ENCODE peak calls at places on chromosomes 4 and X, in ten cellular contexts. D, Z, J, U, K, Y, W, V, C and Q are unnamed samples. For H3K27me3 and H3K4me1, the result is how much of the 10 kb centered on the place peaks cover.

GRCh38 chrX:51406688-51407519 is 74.3 kb downstream of the NUDT10 start:
- DNase-seq in U (no peak), J (no peak), Z (no peak), K (no peak), W (no peak), D (no peak), C (no peak), Y (no peak), V (no peak), Q (no peak)

GRCh38 chrX:17519349-17519748 is 144.3 kb downstream of the NHS start:
- DNase-seq in V (peak), K (peak), Y (peak), J (no peak), W (no peak), D (no peak), U (peak), C (no peak), Z (peak), Q (peak)

GRCh38 chrX:13659057-13659456 is 6.1 kb downstream of the TCEANC start:
- DNase-seq in Z (no peak), C (no peak), J (no peak), V (no peak), D (peak), K (no peak), U (no peak), W (no peak), Y (peak), Q (no peak)

GRCh38 chr4:138576684-138577083 is 334.5 kb upstream of the SLC7A11 start:
- DNase-seq in J (no peak), Y (peak), V (no peak), W (peak), Z (no peak), U (peak), K (no peak), D (peak), C (no peak), Q (no peak)

GRCh38 chr4:80263541-80264351 is 2.7 kb upstream of the FGF5 start:
- DNase-seq in K (no peak), J (no peak), Y (no peak), C (no peak), Z (no peak), U (no peak), D (no peak), V (no peak), W (peak), Q (no peak)

GRCh38 chr4:168257663-168258235 is 60.8 kb downstream of the DDX60 start:
- DNase-seq in D (no peak), W (peak), Z (no peak), U (no peak), Y (no peak), J (no peak), V (no peak), K (no peak), C (no peak), Q (no peak)

GRCh38 chr4:126475730-126476129 is 1157.0 kb upstream of the INTU start:
- DNase-seq in W (no peak), D (no peak), Z (no peak), C (no peak), Y (no peak), K (no peak), J (no peak), V (no peak), U (no peak), Q (no peak)

GRCh38 chr4:1373892-1374705 is 27.1 kb downstream of the UVSSA start:
- DNase-seq in Y (no peak), C (no peak), W (no peak), V (peak), J (peak), D (no peak), Z (no peak), U (no peak), K (no peak), Q (no peak)

GRCh38 chrX:1749499-1749898 is 134.6 kb downstream of the ASMT start:
- DNase-seq in Z (no peak), V (no peak), U (no peak), D (no peak), Y (no peak), W (no peak), C (no peak), K (no peak), J (no peak), Q (no peak)

GRCh38 chr4:168757500-168757899 is 252.6 kb downstream of the CBR4 start:
- DNase-seq in W (no peak), Y (no peak), K (no peak), Z (no peak), V (no peak), J (no peak), D (no peak), U (no peak), C (no peak), Q (no peak)

GRCh38 chrX:149512225-149512885 is 7.2 kb upstream of the IDS start:
- DNase-seq in K (peak), U (peak), J (peak), V (peak), D (peak), Y (peak), W (peak), Z (peak), C (no peak), Q (peak)

GRCh38 chr4:41967392-41967791 is 14.2 kb upstream of the DCAF4L1 start:
- DNase-seq in W (no peak), U (no peak), V (no peak), Y (no peak), J (no peak), K (no peak), Z (no peak), C (no peak), D (no peak), Q (no peak)

GRCh38 chrX:155179343-155179997 is 36.8 kb upstream of the VBP1 start:
- DNase-seq in C (no peak), V (no peak), U (no peak), K (no peak), D (no peak), Y (no peak), J (no peak), Z (no peak), W (no peak), Q (no peak)

GRCh38 chrX:153671589-153672530 is 1.8 kb downstream of the PNCK start:
- DNase-seq in U (no peak), V (no peak), C (no peak), W (no peak), Y (no peak), Z (no peak), D (no peak), J (no peak), K (no peak), Q (no peak)

GRCh38 chr4:97367878-97368277 is 775.4 kb downstream of the STPG2 start:
- DNase-seq in J (no peak), Z (no peak), K (no peak), D (peak), U (peak), W (no peak), C (no peak), V (no peak), Y (peak), Q (no peak)

GRCh38 chr4:155854597-155855226 is 11.4 kb downstream of the ASIC5 start:
- DNase-seq in U (no peak), C (no peak), D (peak), Z (no peak), K (no peak), W (no peak), V (no peak), Y (peak), J (no peak), Q (no peak)

GRCh38 chrX:76279007-76279406 is 106.1 kb downstream of the PBDC1 start:
- DNase-seq in Y (peak), K (peak), W (peak), U (peak), C (no peak), D (peak), J (peak), Z (peak), V (peak), Q (no peak)

GRCh38 chr4:147761218-147761883 is 29.5 kb downstream of the ARHGAP10 start:
- DNase-seq in K (no peak), Z (no peak), V (no peak), U (no peak), Y (no peak), C (no peak), J (no peak), W (no peak), D (no peak), Q (no peak)

GRCh38 chr4:92304636-92305035 is 870 bp downstream of the GRID2 start:
- DNase-seq in Y (no peak), D (no peak), C (no peak), W (peak), V (no peak), U (no peak), K (no peak), Z (no peak), J (no peak), Q (no peak)

GRCh38 chr4:92305148-92305877 is 1.5 kb downstream of the GRID2 start:
- DNase-seq in J (no peak), Z (no peak), V (peak), D (peak), W (peak), Y (peak), C (no peak), U (peak), K (no peak), Q (peak)

GRCh38 chr4:92307886-92308285 is 4.1 kb downstream of the GRID2 start:
- DNase-seq in J (no peak), Z (no peak), U (no peak), Y (no peak), K (no peak), D (no peak), W (no peak), C (no peak), V (no peak), Q (no peak)

GRCh38 chr4:92307156-92307555 is 3.4 kb downstream of the GRID2 start:
- DNase-seq in Y (no peak), Z (no peak), V (no peak), D (no peak), W (no peak), K (no peak), U (no peak), C (no peak), J (no peak), Q (no peak)

GRCh38 chr4:92305878-92306520 is 2.2 kb downstream of the GRID2 start:
- DNase-seq in Z (no peak), U (no peak), Y (no peak), J (no peak), C (no peak), K (no peak), W (peak), D (no peak), V (no peak), Q (no peak)
- H3K27me3 ChIP-seq in Z (half or more), U (half or more), Y (half or more), J (under half), C (under half), K (under half), W (under half), D (under half), V (half or more), Q (under half)

DNA sequence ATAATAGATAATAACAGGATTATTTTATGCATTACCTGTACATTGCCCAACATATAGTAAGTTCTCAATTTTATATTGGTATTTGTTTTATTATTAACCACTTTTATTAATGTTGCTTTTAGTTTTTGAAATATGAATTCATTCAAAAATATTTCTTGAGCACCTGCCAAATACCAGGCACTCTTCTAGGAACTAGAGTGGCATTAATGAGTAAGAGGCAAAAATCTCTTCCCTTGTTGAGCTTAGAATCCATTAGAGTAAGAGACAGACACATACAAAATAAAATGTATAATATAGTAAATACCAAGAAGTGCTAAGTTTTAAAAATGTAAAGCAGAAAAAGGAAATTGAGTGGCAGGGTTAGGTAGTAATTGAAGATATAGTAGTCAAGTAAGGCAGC is 45.8 kb downstream of the TET2 start:
- DNase-seq in Z (no peak), J (no peak), C (no peak), K (no peak), Y (no peak), W (no peak), U (no peak), D (no peak), V (no peak), Q (no peak)
- H3K4me1 ChIP-seq in Z (under half), J (under half), C (under half), K (under half), Y (half or more), W (under half), U (half or more), D (under half), V (half or more), Q (under half)

GRCh38 chrX:107725761-107726555 is 49.6 kb downstream of the TSC22D3 start:
- DNase-seq in V (no peak), U (peak), W (no peak), J (no peak), Z (no peak), K (no peak), Y (no peak), C (no peak), D (no peak), Q (peak)

GRCh38 chrX:107724653-107725052 is 50.9 kb downstream of the TSC22D3 start:
- DNase-seq in J (no peak), C (no peak), Z (no peak), V (no peak), K (no peak), D (no peak), Y (no peak), U (no peak), W (no peak), Q (no peak)

GRCh38 chrX:107721318-107721717 is 54.3 kb downstream of the TSC22D3 start:
- DNase-seq in D (no peak), W (no peak), Y (no peak), K (no peak), V (no peak), U (no peak), C (no peak), Z (peak), J (no peak), Q (no peak)

GRCh38 chrX:107721966-107722707 is 53.5 kb downstream of the TSC22D3 start:
- DNase-seq in C (no peak), J (no peak), U (no peak), Y (no peak), V (no peak), Z (no peak), K (no peak), D (no peak), W (no peak), Q (no peak)

GRCh38 chrX:107723501-107723900 is 52.1 kb downstream of the TSC22D3 start:
- DNase-seq in W (no peak), U (no peak), Z (no peak), K (no peak), V (no peak), C (no peak), D (no peak), Y (no peak), J (no peak), Q (peak)
- H3K27me3 ChIP-seq in W (under half), U (under half), Z (under half), K (under half), V (under half), C (under half), D (under half), Y (under half), J (under half), Q (under half)

DNA sequence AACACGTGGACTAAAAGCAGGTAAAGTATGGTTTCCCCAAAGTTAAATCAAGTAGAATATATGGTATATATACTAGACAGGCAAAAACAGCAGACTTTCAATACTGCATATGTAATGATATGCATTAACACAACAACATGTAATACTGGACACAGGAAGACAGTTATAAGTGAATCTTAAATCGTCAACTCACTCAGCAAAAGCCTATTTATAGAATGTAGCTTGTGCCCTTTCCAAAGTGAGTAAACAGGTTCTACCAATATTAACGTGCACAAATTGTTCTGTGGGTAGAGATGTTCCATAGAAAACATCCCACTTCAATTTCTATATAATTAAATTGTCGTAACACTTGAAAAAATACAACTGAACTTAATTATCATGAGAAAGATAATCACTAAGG is 30.6 kb downstream of the FAM241A start:
- DNase-seq in V (no peak), W (no peak), D (no peak), Y (no peak), C (no peak), K (no peak), U (no peak), J (no peak), Z (no peak), Q (no peak)
- H3K4me1 ChIP-seq in V (half or more), W (under half), D (under half), Y (under half), C (under half), K (under half), U (under half), J (under half), Z (under half), Q (under half)

GRCh38 chrX:40734956-40735317 is 405 bp downstream of the MED14 start:
- DNase-seq in W (no peak), D (peak), Z (peak), K (no peak), V (no peak), Y (peak), C (no peak), U (peak), J (no peak), Q (no peak)
- H3K27me3 ChIP-seq in W (under half), D (under half), Z (under half), K (under half), V (under half), Y (under half), C (under half), U (under half), J (under half), Q (under half)